ENCODE peak calls at places on chromosomes 3 and 15, in six cellular contexts. F, K, H, U, X and A are unnamed samples.

GRCh38 chr3:30408105-30408557 is 198.3 kb upstream of the TGFBR2 start:
- DNase-seq in K (no peak), U (no peak), X (peak), H (no peak), F (no peak), A (no peak)

GRCh38 chr15:101310163-101310480 is 15.1 kb upstream of the SNRPA1 start:
- DNase-seq in K (no peak), H (no peak), U (no peak), X (no peak), F (no peak), A (no peak)

GRCh38 chr15:42547926-42548257 is 701 bp downstream of the LRRC57 start:
- DNase-seq in H (no peak), K (no peak), X (peak), F (no peak), U (peak), A (no peak)

GRCh38 chr15:101318147-101318809 is 23.2 kb upstream of the SNRPA1 start:
- DNase-seq in U (no peak), X (no peak), K (no peak), F (no peak), H (no peak), A (no peak)

GRCh38 chr3:195062866-195063540 is 208.0 kb downstream of the XXYLT1 start:
- DNase-seq in K (no peak), X (no peak), H (no peak), F (no peak), U (no peak), A (no peak)

GRCh38 chr15:42820811-42821210 is 83.9 kb upstream of the CDAN1 start:
- DNase-seq in X (no peak), U (no peak), H (no peak), K (no peak), F (no peak), A (no peak)

GRCh38 chr3:14134291-14134690 is 9.4 kb downstream of the TMEM43 start:
- DNase-seq in H (no peak), U (no peak), X (no peak), K (no peak), F (no peak), A (no peak)

GRCh38 chr15:93072440-93073394 is 16.3 kb downstream of the RGMA start:
- DNase-seq in X (peak), H (peak), K (peak), F (peak), U (no peak), A (no peak)

GRCh38 chr3:150097588-150097890 is 126.8 kb upstream of the PFN2 start:
- DNase-seq in F (no peak), X (peak), K (no peak), U (no peak), H (no peak), A (no peak)

GRCh38 chr3:110881069-110881468 is 190.5 kb upstream of the NECTIN3 start:
- DNase-seq in H (no peak), K (no peak), X (peak), U (no peak), F (peak), A (no peak)

DNA sequence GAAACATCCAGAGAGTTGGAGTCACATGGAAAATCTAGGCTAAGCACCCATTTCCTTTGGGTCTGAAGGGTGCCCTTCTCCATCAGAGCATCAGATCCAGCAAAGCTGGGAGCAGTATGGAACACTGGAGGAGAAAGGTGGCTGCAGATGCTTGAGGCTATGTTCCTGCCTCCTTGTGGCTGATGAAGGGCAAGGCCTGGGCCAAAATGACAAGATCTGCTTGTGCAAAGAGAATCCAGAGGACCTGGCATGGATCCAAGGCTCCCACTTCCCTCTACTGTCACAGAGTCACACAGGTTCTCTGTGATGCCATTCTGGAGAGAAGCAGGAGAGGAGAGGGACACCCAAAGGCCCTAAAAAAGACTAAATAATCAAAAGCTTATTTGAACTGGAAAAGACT is 9.2 kb upstream of the ATP8B4 start:
- DNase-seq in U (no peak), F (peak), K (no peak), X (no peak), H (peak), A (no peak)
- TF ChIP-seq CTCF in U (no peak), F (no peak), K (no peak), X (no peak), H (no peak), A (no peak)

GRCh38 chr3:166052440-166052839 is 215.2 kb upstream of the BCHE start:
- DNase-seq in H (no peak), U (no peak), F (no peak), X (no peak), K (no peak), A (no peak)
- TF ChIP-seq CTCF in H (no peak), U (no peak), F (no peak), X (no peak), K (no peak), A (no peak)

DNA sequence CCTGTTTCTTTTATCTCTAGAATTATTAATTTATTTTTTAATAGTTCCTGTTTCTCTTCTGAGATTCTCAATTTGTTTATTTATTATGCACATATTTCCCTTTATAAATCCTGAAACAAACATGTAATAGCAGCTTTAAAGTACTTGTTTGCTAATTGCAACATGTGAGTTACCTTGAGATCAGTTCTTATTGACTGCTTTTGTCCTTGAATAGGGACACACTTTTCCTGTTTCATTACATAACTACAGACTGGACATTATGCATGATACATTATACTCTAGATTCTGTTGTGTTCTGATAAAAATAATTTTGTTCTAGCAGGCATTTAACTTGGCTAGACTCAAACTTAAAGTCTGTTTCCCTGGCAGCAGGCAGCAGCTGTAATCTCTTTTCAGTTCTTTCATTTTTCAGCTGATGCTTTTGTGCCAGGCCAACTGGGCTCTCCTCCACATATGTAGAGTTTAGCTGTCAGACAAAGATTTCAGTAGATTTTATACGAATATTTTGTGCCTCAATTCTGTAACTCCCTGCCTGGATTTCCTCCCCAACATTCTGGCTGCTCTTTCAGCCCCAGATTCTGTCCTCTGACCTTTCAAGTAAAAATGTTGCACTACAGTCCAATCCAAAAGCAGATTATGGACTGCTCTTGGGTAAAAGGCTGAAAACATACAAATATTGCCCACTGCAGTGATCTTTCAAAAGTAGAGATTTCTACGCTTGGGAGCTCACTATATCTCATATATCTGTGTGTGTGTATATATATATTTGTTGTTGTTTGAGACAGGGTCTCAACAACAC is 41.9 kb downstream of the PCOLCE2 start:
- DNase-seq in U (no peak), K (no peak), X (no peak), F (no peak), H (no peak), A (no peak)
- TF ChIP-seq CTCF in U (no peak), K (no peak), X (no peak), F (no peak), H (no peak), A (no peak)

DNA sequence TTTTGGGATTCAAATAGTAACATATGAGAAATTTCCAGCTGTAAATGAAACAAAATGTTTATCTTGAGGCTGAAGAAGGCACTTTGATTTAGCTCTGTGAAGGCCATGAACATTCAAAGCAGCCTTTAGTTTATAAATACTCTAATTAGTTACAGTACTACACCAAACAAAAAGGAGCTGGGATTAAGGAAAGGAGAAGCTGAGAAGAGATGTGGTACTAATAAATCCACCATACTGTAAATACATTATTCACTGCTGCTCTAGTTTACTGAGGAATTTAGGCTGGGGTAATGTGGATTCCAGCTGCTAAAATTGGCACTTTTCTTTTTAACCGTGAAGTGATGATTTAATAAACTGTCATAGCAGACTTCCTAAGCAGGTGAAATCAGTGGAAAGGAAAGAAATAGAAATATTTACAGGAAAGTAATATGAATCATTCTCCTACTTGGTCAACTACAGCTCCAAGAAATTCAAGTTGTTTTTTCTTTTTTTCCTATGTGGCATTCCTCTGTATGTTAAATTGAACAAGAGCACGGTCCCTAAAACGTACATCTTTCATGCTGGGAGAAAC is 88.7 kb downstream of the TFG start:
- DNase-seq in K (no peak), U (peak), F (no peak), X (peak), H (no peak), A (no peak)
- TF ChIP-seq CTCF in K (no peak), U (no peak), F (no peak), X (no peak), H (no peak), A (no peak)

GRCh38 chr15:60301024-60301423 is 96.8 kb downstream of the ANXA2 start:
- DNase-seq in F (no peak), U (no peak), X (no peak), H (no peak), K (no peak), A (no peak)

GRCh38 chr15:60297047-60297446 is 100.7 kb downstream of the ANXA2 start:
- DNase-seq in U (no peak), F (no peak), X (no peak), H (no peak), K (no peak), A (no peak)

GRCh38 chr15:60299452-60300047 is 98.2 kb downstream of the ANXA2 start:
- DNase-seq in U (peak), K (no peak), H (no peak), F (no peak), X (peak), A (no peak)
- TF ChIP-seq CTCF in U (no peak), K (no peak), H (no peak), F (peak), X (peak), A (no peak)

DNA sequence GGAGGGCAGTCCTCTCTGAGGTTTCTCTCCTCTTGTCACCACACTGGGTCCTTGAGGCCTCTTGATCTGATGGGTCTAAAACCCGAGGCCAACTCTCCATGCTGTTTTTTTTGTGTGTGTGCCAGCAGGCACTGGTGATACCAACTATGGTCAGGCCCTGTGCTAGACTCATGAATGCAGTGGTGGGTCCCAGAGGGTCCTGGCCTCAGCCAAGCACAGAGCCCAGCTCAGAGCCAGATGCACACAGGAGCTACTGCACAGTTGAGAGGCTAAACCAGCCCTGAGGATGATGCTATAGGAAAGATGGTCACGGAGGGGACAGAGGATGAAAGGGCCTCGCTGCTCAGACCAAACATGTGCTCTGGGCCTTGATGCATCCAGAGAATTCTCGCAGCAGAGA is 33.5 kb downstream of the RAB6B start:
- DNase-seq in F (no peak), U (no peak), H (no peak), K (no peak), X (no peak), A (no peak)
- TF ChIP-seq CTCF in F (no peak), U (no peak), H (no peak), K (no peak), X (no peak), A (no peak)